ENCODE peak calls at places on chromosomes 11 and 22, in four cellular contexts. X is H9, I is Peyer's patch, U is right lobe of liver. Y is an unnamed sample.

GRCh38 chr22:31628969-31629723 is 32.9 kb downstream of the PISD start:
- DNase-seq in U (no peak), I (no peak), X (peak; percentile 28), Y (no peak)

GRCh38 chr11:114132944-114133394 is 73.5 kb downstream of the ZBTB16 start:
- DNase-seq in X (no peak), I (no peak), U (no peak), Y (no peak)

GRCh38 chr11:112467721-112468120 is 207.1 kb upstream of the PLET1 start:
- DNase-seq in U (no peak), X (no peak), I (no peak), Y (no peak)

GRCh38 chr11:11027271-11027670 is 169.4 kb upstream of the ZBED5 start:
- DNase-seq in I (no peak), X (no peak), U (no peak), Y (no peak)

GRCh38 chr22:40635940-40636379 is 559 bp downstream of the MRTFA start:
- DNase-seq in X (peak; percentile 34), U (no peak), I (no peak), Y (no peak)

GRCh38 chr11:67054851-67055523 is 1.7 kb upstream of the RHOD start:
- DNase-seq in U (peak; percentile 87), X (no peak), I (peak; percentile 95), Y (peak; percentile 94)

GRCh38 chr11:120749389-120749788 is 237.8 kb downstream of the GRIK4 start:
- DNase-seq in X (no peak), I (no peak), U (no peak), Y (no peak)

GRCh38 chr11:88332851-88333250 is 4.7 kb downstream of the CTSC start:
- DNase-seq in I (no peak), U (no peak), X (no peak), Y (no peak)

GRCh38 chr11:130829801-130830562 is 86.3 kb downstream of the SNX19 start:
- DNase-seq in X (no peak), U (no peak), I (no peak), Y (no peak)

GRCh38 chr22:44164031-44164430 is 16.7 kb upstream of the PARVG start:
- DNase-seq in X (no peak), I (no peak), U (no peak), Y (no peak)

GRCh38 chr11:134267466-134267865 is 8.7 kb upstream of the GLB1L3 start:
- DNase-seq in X (no peak), I (no peak), U (no peak), Y (no peak)

GRCh38 chr22:39240841-39241631 is 3.7 kb downstream of the PDGFB start:
- DNase-seq in X (no peak), I (peak; percentile 80), U (no peak), Y (no peak)

GRCh38 chr11:98625526-98625925 is 395.2 kb upstream of the CNTN5 start:
- DNase-seq in I (no peak), U (no peak), X (no peak), Y (no peak)

GRCh38 chr11:46200537-46201281 is 76.8 kb upstream of the CREB3L1 start:
- DNase-seq in U (no peak), X (no peak), I (no peak), Y (no peak)

GRCh38 chr22:44759430-44760310 is 7.3 kb downstream of the ARHGAP8 start:
- DNase-seq in I (no peak), U (no peak), X (no peak), Y (no peak)

GRCh38 chr11:19474954-19475811 is 234.4 kb upstream of the E2F8 start:
- DNase-seq in I (no peak), U (no peak), X (no peak), Y (no peak)

GRCh38 chr11:16999116-16999515 is 15.1 kb downstream of the PLEKHA7 start:
- DNase-seq in U (no peak), X (no peak), I (no peak), Y (no peak)

GRCh38 chr22:27591060-27591459 is 210.5 kb downstream of the MN1 start:
- DNase-seq in I (no peak), X (no peak), U (no peak), Y (no peak)

GRCh38 chr11:37858398-37858797 is 1260.4 kb upstream of the RAG2 start:
- DNase-seq in U (no peak), I (no peak), X (no peak), Y (no peak)

DNA sequence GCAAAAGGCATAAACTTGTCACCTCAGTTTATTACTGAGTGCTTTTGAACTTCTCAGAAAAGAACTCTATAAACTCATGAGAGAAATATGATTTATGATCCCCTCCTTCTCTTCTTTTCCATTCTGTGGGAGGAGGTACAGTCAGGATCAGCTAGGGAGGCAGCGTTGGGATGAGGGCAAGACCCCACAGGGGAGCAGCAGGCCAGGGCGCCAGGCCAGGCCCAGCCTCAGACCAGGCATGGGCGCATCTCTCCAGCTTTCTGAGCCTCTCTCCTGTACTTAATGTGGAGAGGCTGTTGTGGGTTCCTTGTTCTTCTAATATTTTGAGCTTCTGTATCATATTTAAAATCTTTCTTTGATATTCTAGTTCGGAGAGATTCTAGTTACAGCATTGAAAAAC is 71.7 kb downstream of the C22orf31 start:
- DNase-seq in X (no peak), I (no peak), U (no peak), Y (no peak)
- TF ChIP-seq CTCF in X (no peak), I (no peak), U (no peak), Y (no peak)

GRCh38 chr11:129538323-129538722 is 162.7 kb downstream of the BARX2 start:
- DNase-seq in I (no peak), U (no peak), X (no peak), Y (no peak)
- H3K27me3 ChIP-seq in I (no peaks in the 10 kb centered on the region), U (no peaks in the 10 kb centered on the region), X (no peaks in the 10 kb centered on the region), Y (no peaks in the 10 kb centered on the region)

GRCh38 chr22:50184541-50185383 is 951 bp upstream of the TRABD start:
- DNase-seq in U (peak; percentile 52), I (no peak), X (no peak), Y (no peak)
- H3K27ac ChIP-seq in U (peak overlapping the region; percentile 5), I (peak overlapping the region; percentile 31), X (no peak overlapping the region), Y (no peak overlapping the region)

GRCh38 chr11:47269829-47270305 is at the start of gene MADD:
- DNase-seq in U (peak; percentile 92), X (peak; percentile 76), I (peak; percentile 94), Y (no peak)
- TF ChIP-seq CTCF in U (no peak), X (no peak), I (no peak), Y (no peak)

GRCh38 chr11:31987118-31988005 is 103.5 kb upstream of the RCN1 start:
- DNase-seq in I (no peak), U (no peak), X (peak; percentile 52), Y (no peak)
- H3K27me3 ChIP-seq in I (peaks cover 4% of the 10 kb centered on the region), U (peaks cover 16% of the 10 kb centered on the region), X (no peaks in the 10 kb centered on the region), Y (peaks cover 30% of the 10 kb centered on the region)

GRCh38 chr11:70747285-70747684 is 349.0 kb downstream of the CTTN start:
- DNase-seq in X (no peak), U (no peak), I (no peak), Y (peak; percentile 26)
- H3K27ac ChIP-seq in X (no peak overlapping the region), U (no peak overlapping the region), I (no peak overlapping the region), Y (no peak overlapping the region)

GRCh38 chr11:26753738-26754504 is 32.1 kb upstream of the SLC5A12 start:
- DNase-seq in X (peak; percentile 30), I (no peak), U (peak; percentile 18), Y (no peak)
- TF ChIP-seq CTCF in X (peak; percentile 90), I (peak; percentile 47), U (peak; percentile 89), Y (peak; percentile 86)

GRCh38 chr11:111309516-111309915 is 11.2 kb downstream of the POU2AF3 start:
- DNase-seq in X (no peak), U (no peak), I (no peak), Y (no peak)
- H3K27me3 ChIP-seq in X (no peaks in the 10 kb centered on the region), U (no peaks in the 10 kb centered on the region), I (no peaks in the 10 kb centered on the region), Y (peaks cover 8% of the 10 kb centered on the region)

GRCh38 chr22:37230673-37231405 is 13.2 kb downstream of the RAC2 start:
- DNase-seq in U (peak; percentile 18), I (peak; percentile 39), X (no peak), Y (no peak)

GRCh38 chr22:37233751-37234631 is 10.1 kb downstream of the RAC2 start:
- DNase-seq in I (no peak), U (peak; percentile 14), X (no peak), Y (peak; percentile 52)

GRCh38 chr22:37231406-37232139 is 12.5 kb downstream of the RAC2 start:
- DNase-seq in X (no peak), I (peak; percentile 37), U (peak; percentile 16), Y (no peak)

GRCh38 chr22:37229805-37230672 is 14.0 kb downstream of the RAC2 start:
- DNase-seq in X (no peak), U (peak; percentile 59), I (peak; percentile 59), Y (peak; percentile 38)

DNA sequence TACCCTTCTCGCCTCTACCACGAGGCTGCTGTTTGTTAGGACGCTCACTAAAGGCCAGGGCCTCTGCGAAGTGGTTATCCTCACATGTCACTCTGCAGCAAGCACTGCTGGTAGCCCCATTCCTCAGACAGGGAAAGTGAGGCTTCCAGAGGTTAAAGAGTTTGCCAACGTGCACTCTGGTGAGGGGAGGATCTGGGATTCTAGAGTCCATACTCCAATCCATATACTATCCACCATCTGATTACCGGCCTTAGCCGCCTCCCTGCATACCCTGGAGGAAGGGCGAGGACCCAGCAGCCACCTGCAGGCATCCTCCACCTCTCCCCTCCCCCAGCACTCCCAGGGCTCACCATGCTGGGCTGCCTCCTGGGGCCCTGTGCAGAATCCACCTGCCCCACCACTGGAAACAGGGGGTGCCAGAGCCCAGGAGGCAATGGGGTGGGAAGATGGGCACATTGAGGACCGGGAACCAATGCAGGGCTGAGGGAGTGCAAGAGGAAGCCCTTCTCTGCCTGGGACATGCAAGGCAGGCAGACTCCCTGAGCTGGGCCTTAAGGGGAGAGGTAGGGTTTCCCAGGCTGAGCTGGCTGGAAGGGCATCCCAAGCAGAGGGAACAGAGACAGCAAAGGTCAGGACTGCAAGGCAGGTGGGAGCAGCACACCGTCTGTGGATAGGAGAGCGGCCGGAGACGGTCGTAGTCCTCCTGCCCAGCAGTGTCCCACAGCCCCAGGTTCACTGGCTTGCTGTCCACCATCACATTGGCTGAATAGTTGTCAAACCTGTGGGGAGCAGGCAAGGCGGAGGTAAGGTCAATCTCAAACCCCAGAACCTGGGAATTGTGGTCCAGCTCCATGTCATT is 11.7 kb downstream of the RAC2 start:
- DNase-seq in U (peak; percentile 17), X (no peak), I (peak; percentile 39), Y (no peak)
- H3K27ac ChIP-seq in U (no peak overlapping the region), X (no peak overlapping the region), I (no peak overlapping the region), Y (no peak overlapping the region)

Y was measured in RWPE2.